ENCODE peak calls at places on chromosomes 1 and 21, in seven cellular contexts. D, S, M, G, O, K and L are unnamed samples.
A peak's percentile ranks its signal among the peaks of the same experiment; 100 is the strongest.

GRCh38 chr21:32131164-32131563 is 147.7 kb downstream of the MIS18A start:
- ATAC-seq in D (no peak), S (peak; percentile 59), M (no peak), G (peak; percentile 56), O (no peak), K (no peak), L (no peak)

GRCh38 chr1:20083178-20083944 is 13.4 kb downstream of the PLA2G5 start:
- ATAC-seq in D (no peak), S (no peak), M (no peak), G (peak; percentile 28), O (peak; percentile 51), K (no peak), L (peak; percentile 69)

GRCh38 chr21:18803624-18804023 is 400.0 kb upstream of the TMPRSS15 start:
- ATAC-seq in D (no peak), S (no peak), M (no peak), G (no peak), O (no peak), K (no peak), L (no peak)

GRCh38 chr1:58881471-58881994 is 97.7 kb upstream of the JUN start:
- ATAC-seq in D (peak; percentile 46), S (peak; percentile 64), M (peak; percentile 33), G (no peak), O (peak; percentile 65), K (peak; percentile 85), L (peak; percentile 76)

GRCh38 chr1:238136265-238136664 is 245.5 kb upstream of the ZP4 start:
- ATAC-seq in D (no peak), S (no peak), M (no peak), G (no peak), O (no peak), K (no peak), L (no peak)

GRCh38 chr1:221881805-221882581 is 140.1 kb upstream of the DUSP10 start:
- ATAC-seq in D (no peak), S (no peak), M (no peak), G (no peak), O (no peak), K (no peak), L (no peak)

GRCh38 chr1:14135070-14135469 is 435.1 kb downstream of the PRDM2 start:
- ATAC-seq in D (no peak), S (no peak), M (no peak), G (no peak), O (no peak), K (no peak), L (no peak)

GRCh38 chr21:36055551-36055950 is 4.8 kb downstream of the SETD4 start:
- ATAC-seq in D (no peak), S (no peak), M (no peak), G (no peak), O (peak; percentile 21), K (no peak), L (no peak)

GRCh38 chr1:165501975-165502358 is 41.8 kb upstream of the LRRC52 start:
- ATAC-seq in D (no peak), S (no peak), M (no peak), G (peak; percentile 38), O (peak; percentile 65), K (no peak), L (no peak)

GRCh38 chr1:168431882-168432281 is 111.9 kb downstream of the XCL2 start:
- ATAC-seq in D (no peak), S (no peak), M (no peak), G (no peak), O (no peak), K (no peak), L (no peak)

GRCh38 chr1:240666548-240667198 is 54.7 kb upstream of the GREM2 start:
- ATAC-seq in D (no peak), S (no peak), M (no peak), G (no peak), O (no peak), K (no peak), L (no peak)

GRCh38 chr1:160741092-160741501 is 2.0 kb downstream of the SLAMF7 start:
- ATAC-seq in D (no peak), S (no peak), M (no peak), G (no peak), O (no peak), K (no peak), L (no peak)

GRCh38 chr1:18646776-18647410 is 16.2 kb downstream of the PAX7 start:
- ATAC-seq in D (no peak), S (peak; percentile 11), M (no peak), G (no peak), O (no peak), K (no peak), L (no peak)

GRCh38 chr21:45405819-45406762 is 1.1 kb downstream of the COL18A1 start:
- ATAC-seq in D (peak; percentile 34), S (peak; percentile 5), M (peak; percentile 15), G (no peak), O (peak; percentile 6), K (no peak), L (peak; percentile 11)

GRCh38 chr1:18681423-18681835 is 50.8 kb downstream of the PAX7 start:
- ATAC-seq in D (no peak), S (peak; percentile 55), M (peak; percentile 44), G (no peak), O (peak; percentile 64), K (peak; percentile 65), L (no peak)

GRCh38 chr1:46183119-46183842 is 7.0 kb upstream of the P3R3URF start:
- ATAC-seq in D (peak; percentile 90), S (peak; percentile 60), M (peak; percentile 74), G (peak; percentile 75), O (peak; percentile 93), K (peak; percentile 87), L (peak; percentile 61)

GRCh38 chr1:154998818-154999650 is 3.6 kb upstream of the ZBTB7B start:
- ATAC-seq in D (no peak), S (no peak), M (no peak), G (no peak), O (no peak), K (no peak), L (no peak)
- TF ChIP-seq POLR2A in D (no peak), S (no peak), M (no peak), G (no peak), O (no peak), K (no peak), L (no peak)

DNA sequence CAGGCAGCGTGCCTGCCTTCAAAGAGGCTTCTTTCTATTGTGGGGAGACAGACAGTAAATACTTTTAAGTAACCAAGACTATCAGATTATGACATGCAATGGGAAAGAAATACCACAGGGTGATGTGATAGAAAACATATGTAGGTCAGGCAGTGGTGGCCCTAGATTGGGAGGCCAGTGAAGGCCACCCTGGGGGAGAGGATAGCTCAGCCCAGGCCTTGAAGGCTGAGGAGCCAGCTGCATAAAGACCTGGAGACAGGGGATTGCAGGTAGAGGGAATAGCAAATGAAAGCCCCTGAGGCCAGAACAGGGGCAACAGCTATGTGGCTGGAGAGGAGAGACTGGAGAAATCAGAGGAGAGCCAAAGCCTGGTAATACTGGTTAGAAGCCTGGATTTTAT is 4.0 kb downstream of the SOX13 start:
- ATAC-seq in D (no peak), S (no peak), M (no peak), G (no peak), O (no peak), K (no peak), L (no peak)
- H3K4me1 ChIP-seq in D (peaks cover 73% of the 10 kb centered on the region), S (peaks cover 62% of the 10 kb centered on the region), M (peaks cover 23% of the 10 kb centered on the region), G (peaks cover 66% of the 10 kb centered on the region), O (peaks cover 55% of the 10 kb centered on the region), K (peaks cover 50% of the 10 kb centered on the region), L (peaks cover 98% of the 10 kb centered on the region)

GRCh38 chr1:112704511-112704907 is 2.4 kb downstream of the RHOC start:
- ATAC-seq in D (no peak), S (no peak), M (no peak), G (no peak), O (no peak), K (no peak), L (no peak)

GRCh38 chr1:112707217-112708001 is 482 bp upstream of the RHOC start:
- ATAC-seq in D (peak; percentile 88), S (peak; percentile 66), M (peak; percentile 75), G (peak; percentile 63), O (peak; percentile 86), K (peak; percentile 82), L (peak; percentile 85)

GRCh38 chr1:112706505-112707216 is at the start of gene RHOC:
- ATAC-seq in D (peak; percentile 84), S (peak; percentile 72), M (peak; percentile 81), G (peak; percentile 58), O (peak; percentile 69), K (peak; percentile 82), L (peak; percentile 86)

GRCh38 chr1:112703706-112704105 is 3.2 kb downstream of the RHOC start:
- ATAC-seq in D (no peak), S (no peak), M (no peak), G (no peak), O (no peak), K (no peak), L (no peak)

DNA sequence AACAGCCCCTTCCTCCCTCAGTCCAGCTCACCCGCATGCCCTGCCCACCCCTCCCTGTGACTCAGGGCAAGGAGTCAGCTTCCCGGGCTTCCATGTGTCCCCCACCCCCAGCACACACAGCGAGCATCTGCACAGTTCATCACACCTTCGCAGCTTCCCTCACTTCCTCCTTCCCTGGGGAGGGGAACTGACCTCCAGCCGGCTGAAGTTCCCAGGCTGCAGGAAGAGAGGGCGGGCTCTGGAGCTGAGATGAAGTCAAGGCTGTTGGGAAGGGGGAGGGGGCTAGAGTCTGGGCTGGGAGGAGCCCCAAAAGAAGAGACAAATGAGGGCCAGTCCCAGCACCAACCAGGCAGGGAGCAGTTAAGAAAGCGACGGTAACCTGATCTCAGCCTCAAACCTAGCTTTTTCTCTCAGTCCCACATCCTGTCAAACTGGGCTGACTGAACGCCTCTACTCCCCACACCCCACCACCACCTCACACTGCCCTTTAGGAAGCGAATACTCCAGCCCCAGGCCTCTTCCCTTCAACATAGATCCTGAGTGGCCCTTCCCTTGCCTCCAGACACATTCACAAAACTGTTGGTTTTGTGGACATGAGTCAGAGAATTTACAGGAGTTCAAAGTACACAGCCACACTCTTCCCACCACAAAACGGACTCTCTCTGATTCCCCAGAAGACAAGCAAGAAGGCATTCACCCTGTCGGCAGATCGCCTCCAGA is 1.9 kb downstream of the RHOC start:
- ATAC-seq in D (peak; percentile 70), S (peak; percentile 60), M (peak; percentile 67), G (peak; percentile 72), O (peak; percentile 25), K (peak; percentile 54), L (peak; percentile 71)
- TF ChIP-seq POLR2A in D (peak; percentile 73), S (no peak), M (peak; percentile 64), G (no peak), O (peak; percentile 83), K (peak; percentile 84), L (peak; percentile 20)

GRCh38 chr1:54317084-54317483 is 89.1 kb downstream of the SSBP3 start:
- ATAC-seq in D (no peak), S (no peak), M (no peak), G (no peak), O (no peak), K (no peak), L (no peak)
- H3K4me1 ChIP-seq in D (peaks cover 14% of the 10 kb centered on the region), S (peaks cover 21% of the 10 kb centered on the region), M (peaks cover 11% of the 10 kb centered on the region), G (peaks cover 38% of the 10 kb centered on the region), O (peaks cover 33% of the 10 kb centered on the region), K (no peaks in the 10 kb centered on the region), L (no peaks in the 10 kb centered on the region)

DNA sequence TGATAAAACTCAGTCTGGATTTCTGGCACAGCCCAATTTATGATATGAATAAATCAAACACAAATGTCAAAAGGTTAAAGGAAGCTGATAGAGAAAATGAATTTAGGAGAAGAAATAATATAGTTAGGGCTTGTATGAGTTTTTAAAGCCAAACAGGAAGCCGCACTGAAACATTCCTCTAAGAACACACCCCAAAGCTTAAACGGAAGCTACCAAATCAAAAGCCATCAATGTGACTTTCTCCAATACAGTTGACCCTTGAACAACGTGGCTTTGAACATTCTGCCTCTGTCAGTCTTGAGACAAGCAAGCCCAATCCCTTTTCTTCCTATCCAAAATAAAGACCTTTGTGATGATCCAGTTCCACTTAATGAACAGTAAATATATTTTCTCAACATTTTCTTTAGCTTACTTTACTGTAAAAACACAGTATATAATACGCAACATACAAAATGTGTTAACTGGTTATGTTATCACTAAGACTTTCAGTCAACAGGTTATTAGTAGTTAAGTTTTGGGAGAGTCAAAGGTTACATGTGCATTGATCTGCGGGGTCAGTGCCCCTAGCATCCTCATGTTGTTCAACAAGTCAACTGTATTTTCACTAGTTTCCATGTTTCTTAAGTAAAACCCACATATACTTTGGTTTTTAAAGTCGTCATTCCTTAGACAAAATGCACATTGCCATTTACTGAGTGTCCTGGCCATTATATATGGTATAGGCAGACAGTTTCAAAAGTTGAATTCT is 11.2 kb downstream of the SERBP1 start:
- ATAC-seq in D (no peak), S (no peak), M (no peak), G (no peak), O (no peak), K (peak; percentile 55), L (no peak)
- TF ChIP-seq POLR2A in D (no peak), S (no peak), M (no peak), G (no peak), O (no peak), K (no peak), L (no peak)